ENCODE peak calls at places on chromosomes 12 and 14, in five cellular contexts. One of them, this sample, is unnamed.

GRCh38 chr12:1796515-1797010 is 23.8 kb upstream of the LRTM2 start:
- DNase-seq in HepG2: no peak
- DNase-seq in GM12878: no peak
- DNase-seq in NT2/D1: no peak
- DNase-seq in H1: peak
- DNase-seq in this sample: no peak

GRCh38 chr14:94623422-94623809 is 11.2 kb downstream of the SERPINA3 start:
- DNase-seq in HepG2: no peak
- DNase-seq in GM12878: no peak
- DNase-seq in NT2/D1: no peak
- DNase-seq in H1: no peak
- DNase-seq in this sample: no peak

GRCh38 chr12:106673151-106673550 is 90.3 kb downstream of the RFX4 start:
- DNase-seq in HepG2: no peak
- DNase-seq in GM12878: no peak
- DNase-seq in NT2/D1: no peak
- DNase-seq in H1: peak
- DNase-seq in this sample: no peak

GRCh38 chr12:66013224-66013623 is 117.3 kb downstream of the LLPH start:
- DNase-seq in HepG2: no peak
- DNase-seq in GM12878: no peak
- DNase-seq in NT2/D1: no peak
- DNase-seq in H1: no peak
- DNase-seq in this sample: no peak

GRCh38 chr12:5173511-5174011 is 129.9 kb downstream of the KCNA5 start:
- DNase-seq in HepG2: no peak
- DNase-seq in GM12878: no peak
- DNase-seq in NT2/D1: no peak
- DNase-seq in H1: no peak
- DNase-seq in this sample: no peak

GRCh38 chr12:38417101-38417500 is 100.5 kb downstream of the ALG10B start:
- DNase-seq in HepG2: no peak
- DNase-seq in GM12878: no peak
- DNase-seq in NT2/D1: no peak
- DNase-seq in H1: no peak
- DNase-seq in this sample: no peak

GRCh38 chr14:25231006-25231405 is 181.1 kb upstream of the STXBP6 start:
- DNase-seq in HepG2: no peak
- DNase-seq in GM12878: no peak
- DNase-seq in NT2/D1: no peak
- DNase-seq in H1: no peak
- DNase-seq in this sample: no peak

GRCh38 chr12:46608431-46609280 is 217.1 kb downstream of the SLC38A4 start:
- DNase-seq in HepG2: no peak
- DNase-seq in GM12878: no peak
- DNase-seq in NT2/D1: no peak
- DNase-seq in H1: no peak
- DNase-seq in this sample: no peak

GRCh38 chr14:42994001-42994736 is 1387.5 kb downstream of the LRFN5 start:
- DNase-seq in HepG2: no peak
- DNase-seq in GM12878: no peak
- DNase-seq in NT2/D1: no peak
- DNase-seq in H1: no peak
- DNase-seq in this sample: no peak

GRCh38 chr12:13171921-13172859 is 24.3 kb upstream of the EMP1 start:
- DNase-seq in HepG2: no peak
- DNase-seq in GM12878: no peak
- DNase-seq in NT2/D1: no peak
- DNase-seq in H1: peak
- DNase-seq in this sample: no peak

GRCh38 chr12:65740506-65740872 is 83.8 kb upstream of the HMGA2 start:
- DNase-seq in HepG2: no peak
- DNase-seq in GM12878: no peak
- DNase-seq in NT2/D1: no peak
- DNase-seq in H1: no peak
- DNase-seq in this sample: no peak

GRCh38 chr12:23954332-23954731 is 4.9 kb upstream of the SOX5 start:
- DNase-seq in HepG2: no peak
- DNase-seq in GM12878: no peak
- DNase-seq in NT2/D1: no peak
- DNase-seq in H1: no peak
- DNase-seq in this sample: no peak

GRCh38 chr12:12590961-12591360 is 20.7 kb upstream of the CREBL2 start:
- DNase-seq in HepG2: no peak
- DNase-seq in GM12878: no peak
- DNase-seq in NT2/D1: no peak
- DNase-seq in H1: no peak
- DNase-seq in this sample: no peak

GRCh38 chr12:4214912-4215861 is 58.4 kb upstream of the CCND2 start:
- DNase-seq in HepG2: no peak
- DNase-seq in GM12878: peak
- DNase-seq in NT2/D1: no peak
- DNase-seq in H1: peak
- DNase-seq in this sample: no peak

GRCh38 chr14:93906341-93907329 is 20.5 kb upstream of the FAM181A start:
- DNase-seq in HepG2: peak
- DNase-seq in GM12878: no peak
- DNase-seq in NT2/D1: peak
- DNase-seq in H1: peak
- DNase-seq in this sample: peak

GRCh38 chr12:9372202-9372601 is 164.0 kb upstream of the PZP start:
- DNase-seq in HepG2: peak
- DNase-seq in GM12878: no peak
- DNase-seq in NT2/D1: no peak
- DNase-seq in H1: no peak
- DNase-seq in this sample: no peak

GRCh38 chr12:92431146-92431545 is 271.6 kb upstream of the PLEKHG7 start:
- DNase-seq in HepG2: no peak
- DNase-seq in GM12878: no peak
- DNase-seq in NT2/D1: no peak
- DNase-seq in H1: no peak
- DNase-seq in this sample: no peak

GRCh38 chr12:48810817-48811453 is 7.4 kb upstream of the CACNB3 start:
- DNase-seq in HepG2: peak
- DNase-seq in GM12878: no peak
- DNase-seq in NT2/D1: peak
- DNase-seq in H1: no peak
- DNase-seq in this sample: no peak

DNA sequence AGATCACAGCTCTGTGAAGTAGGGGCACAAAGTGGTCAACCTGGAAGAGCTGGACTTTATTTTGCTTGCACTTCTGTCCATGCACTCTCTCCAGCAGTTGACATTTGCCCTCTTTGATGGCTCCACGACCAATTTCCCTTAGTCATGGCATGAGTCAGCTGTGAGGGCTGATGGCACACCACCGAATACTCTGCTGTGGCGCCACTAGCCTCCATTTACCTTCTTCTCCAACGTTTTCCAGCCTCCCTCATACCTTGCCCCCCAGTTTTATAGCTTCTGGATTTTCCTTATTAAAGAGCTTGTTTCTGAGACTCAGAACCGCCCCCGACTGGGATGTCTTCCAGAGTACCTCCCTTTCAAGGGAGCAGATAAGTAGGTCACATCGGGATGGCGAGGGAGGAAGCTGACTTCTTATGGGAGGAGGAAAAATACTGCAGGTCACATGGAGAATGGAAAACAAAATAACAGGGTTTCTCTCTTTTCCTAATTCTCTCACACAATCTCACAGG is 17.6 kb downstream of the NINJ2 start:
- DNase-seq in HepG2: peak
- DNase-seq in GM12878: no peak
- DNase-seq in NT2/D1: no peak
- DNase-seq in H1: no peak
- DNase-seq in this sample: no peak
- TF ChIP-seq SUZ12 in HepG2: no peak
- TF ChIP-seq SUZ12 in GM12878: no peak
- TF ChIP-seq SUZ12 in NT2/D1: no peak
- TF ChIP-seq SUZ12 in H1: no peak
- TF ChIP-seq SUZ12 in this sample: no peak

GRCh38 chr14:96631621-96632362 is 129.6 kb downstream of the PAPOLA start:
- DNase-seq in HepG2: no peak
- DNase-seq in GM12878: no peak
- DNase-seq in NT2/D1: no peak
- DNase-seq in H1: peak
- DNase-seq in this sample: peak
- TF ChIP-seq SUZ12 in HepG2: no peak
- TF ChIP-seq SUZ12 in GM12878: no peak
- TF ChIP-seq SUZ12 in NT2/D1: no peak
- TF ChIP-seq SUZ12 in H1: no peak
- TF ChIP-seq SUZ12 in this sample: no peak

DNA sequence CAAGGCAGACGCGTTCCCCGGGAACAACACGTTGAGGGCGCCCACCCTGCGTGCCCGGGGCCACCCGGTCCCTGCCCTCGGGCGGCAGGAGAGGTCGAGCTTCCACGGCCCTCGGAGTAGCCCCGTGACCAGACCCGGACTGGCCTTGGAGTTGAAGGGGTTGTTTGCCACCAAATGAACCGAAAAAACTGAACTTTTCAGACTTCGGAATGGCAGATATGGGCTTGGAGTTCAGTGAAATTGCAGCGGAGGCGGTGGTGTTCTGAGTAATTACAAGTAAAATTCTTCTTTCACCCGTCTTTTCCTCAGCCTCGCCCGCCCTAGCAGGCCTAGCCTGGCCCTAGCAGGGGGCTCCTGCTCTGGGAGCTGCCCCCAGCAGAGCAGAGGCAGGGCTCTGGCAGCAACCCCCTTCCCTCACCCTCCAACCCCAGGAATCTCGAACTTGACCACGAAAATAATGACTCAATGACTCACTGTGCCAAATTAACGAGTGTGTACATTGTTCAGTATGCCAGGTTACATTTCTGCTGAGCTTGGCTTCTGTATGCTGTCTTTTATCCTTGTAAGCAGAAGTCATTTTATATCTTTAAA is 1.1 kb downstream of the PAPLN start:
- DNase-seq in HepG2: peak
- DNase-seq in GM12878: no peak
- DNase-seq in NT2/D1: no peak
- DNase-seq in H1: no peak
- DNase-seq in this sample: no peak
- TF ChIP-seq SUZ12 in HepG2: no peak
- TF ChIP-seq SUZ12 in GM12878: no peak
- TF ChIP-seq SUZ12 in NT2/D1: peak
- TF ChIP-seq SUZ12 in H1: peak
- TF ChIP-seq SUZ12 in this sample: no peak

GRCh38 chr14:22554706-22555572 is 34.1 kb downstream of the DAD1 start:
- DNase-seq in HepG2: no peak
- DNase-seq in GM12878: no peak
- DNase-seq in NT2/D1: no peak
- DNase-seq in H1: no peak
- DNase-seq in this sample: no peak

GRCh38 chr14:22553445-22553844 is 35.6 kb downstream of the DAD1 start:
- DNase-seq in HepG2: no peak
- DNase-seq in GM12878: no peak
- DNase-seq in NT2/D1: no peak
- DNase-seq in H1: no peak
- DNase-seq in this sample: no peak

GRCh38 chr14:22556990-22557623 is 31.9 kb downstream of the DAD1 start:
- DNase-seq in HepG2: peak
- DNase-seq in GM12878: no peak
- DNase-seq in NT2/D1: peak
- DNase-seq in H1: peak
- DNase-seq in this sample: peak

GRCh38 chr14:22556021-22556989 is 32.7 kb downstream of the DAD1 start:
- DNase-seq in HepG2: no peak
- DNase-seq in GM12878: peak
- DNase-seq in NT2/D1: no peak
- DNase-seq in H1: no peak
- DNase-seq in this sample: no peak

DNA sequence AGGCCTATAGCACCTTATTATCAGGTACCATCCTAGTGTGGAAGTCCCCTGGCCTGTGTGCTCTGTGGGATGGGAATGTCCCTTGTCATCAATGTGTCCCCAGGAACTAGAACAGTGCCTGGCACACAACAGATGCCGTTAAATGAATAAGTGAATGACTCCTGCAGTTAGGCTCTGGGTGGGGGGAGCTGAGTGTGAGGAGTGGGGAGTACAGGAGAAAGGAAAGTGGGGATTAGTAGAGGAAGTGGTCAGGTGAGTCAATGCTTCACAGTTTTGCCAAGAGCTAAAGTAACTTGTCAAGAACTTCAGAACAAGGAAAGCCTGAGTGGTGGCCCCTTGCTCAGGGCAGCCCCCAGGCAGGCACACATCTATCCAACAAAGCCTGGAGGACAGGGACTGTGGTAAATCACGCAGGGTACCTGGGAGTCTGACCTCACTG is 33.4 kb downstream of the DAD1 start:
- DNase-seq in HepG2: no peak
- DNase-seq in GM12878: peak
- DNase-seq in NT2/D1: no peak
- DNase-seq in H1: no peak
- DNase-seq in this sample: no peak
- TF ChIP-seq SUZ12 in HepG2: no peak
- TF ChIP-seq SUZ12 in GM12878: no peak
- TF ChIP-seq SUZ12 in NT2/D1: no peak
- TF ChIP-seq SUZ12 in H1: no peak
- TF ChIP-seq SUZ12 in this sample: no peak